ENCODE peak calls at places on chromosomes 7 and 10, in seven cellular contexts. P is heart left ventricle, M is neural progenitor cell, G is pancreas, I is fibroblast of villous mesenchyme, H is AG09309, O is HL-60. T is an unnamed sample.

GRCh38 chr10:50318129-50318528 is 66.8 kb upstream of the ASAH2 start:
- DNase-seq in P (no peak), O (no peak), M (no peak), H (no peak), I (no peak), G (no peak), T (no peak)

GRCh38 chr10:44310762-44311562 is 73.9 kb downstream of the CXCL12 start:
- DNase-seq in O (peak), P (peak), M (peak), I (peak), G (peak), H (no peak), T (peak)

GRCh38 chr10:124565565-124566221 is 104.1 kb downstream of the LHPP start:
- DNase-seq in M (peak), H (no peak), O (peak), I (no peak), G (peak), P (peak), T (no peak)

GRCh38 chr7:12647364-12648219 is 39.8 kb upstream of the ARL4A start:
- DNase-seq in O (no peak), P (no peak), M (no peak), H (no peak), I (peak), G (no peak), T (no peak)

GRCh38 chr10:98778277-98778759 is 331.6 kb upstream of the HPS1 start:
- DNase-seq in G (no peak), H (no peak), M (no peak), O (peak), I (no peak), P (no peak), T (no peak)

GRCh38 chr10:132879408-132880147 is 62.8 kb downstream of the CFAP46 start:
- DNase-seq in I (no peak), M (no peak), O (no peak), H (no peak), G (no peak), P (peak), T (no peak)

GRCh38 chr7:106419455-106420182 is 134.8 kb upstream of the NAMPT start:
- DNase-seq in I (no peak), H (no peak), O (no peak), G (no peak), M (no peak), P (no peak), T (no peak)

GRCh38 chr10:33952692-33953360 is 618.4 kb upstream of the NRP1 start:
- DNase-seq in P (no peak), H (no peak), O (no peak), G (no peak), I (peak), M (no peak), T (no peak)

GRCh38 chr7:80641548-80641947 is 3.1 kb downstream of the CD36 start:
- DNase-seq in O (no peak), H (no peak), M (no peak), G (no peak), P (no peak), I (peak), T (no peak)

GRCh38 chr10:60846173-60846572 is 67.9 kb downstream of the CDK1 start:
- DNase-seq in G (no peak), I (peak), H (no peak), P (no peak), M (no peak), O (no peak), T (no peak)

GRCh38 chr10:31864834-31865518 is 63.7 kb downstream of the ARHGAP12 start:
- DNase-seq in P (no peak), G (no peak), I (peak), O (no peak), H (no peak), M (peak), T (no peak)

GRCh38 chr7:103148131-103148993 is 537 bp downstream of the NAPEPLD start:
- DNase-seq in P (no peak), I (peak), H (no peak), O (no peak), G (no peak), M (no peak), T (no peak)

GRCh38 chr10:33772370-33773331 is 438.2 kb upstream of the NRP1 start:
- DNase-seq in O (peak), G (peak), I (no peak), H (no peak), P (no peak), M (peak), T (no peak)

GRCh38 chr7:33814958-33815735 is 90.2 kb upstream of the BMPER start:
- DNase-seq in G (no peak), P (no peak), H (no peak), O (no peak), M (no peak), I (peak), T (no peak)

GRCh38 chr7:33716581-33717477 is 188.5 kb upstream of the BMPER start:
- DNase-seq in P (no peak), M (peak), G (no peak), H (peak), I (peak), O (no peak), T (no peak)

GRCh38 chr10:79334573-79334972 is 12.7 kb upstream of the PPIF start:
- DNase-seq in M (no peak), G (no peak), I (no peak), P (no peak), O (no peak), H (no peak), T (no peak)

GRCh38 chr7:107643407-107643806 is 17.2 kb upstream of the SLC26A4 start:
- DNase-seq in I (peak), P (no peak), H (no peak), M (no peak), G (no peak), O (no peak), T (no peak)

GRCh38 chr7:40507166-40507565 is 372.4 kb downstream of the SUGCT start:
- DNase-seq in O (peak), I (no peak), G (no peak), M (no peak), P (no peak), H (no peak), T (no peak)

GRCh38 chr7:23783115-23783514 is 73.1 kb downstream of the STK31 start:
- DNase-seq in M (no peak), G (no peak), O (no peak), P (no peak), I (no peak), H (no peak), T (no peak)

GRCh38 chr7:149787428-149788299 is 14.3 kb upstream of the ZNF467 start:
- DNase-seq in H (no peak), I (no peak), O (peak), P (no peak), G (no peak), M (peak), T (no peak)
- TF ChIP-seq CTCF in H (no peak), I (peak), O (peak), P (peak), G (no peak), M (peak), T (peak)

GRCh38 chr10:64091889-64092288 is 570.7 kb downstream of the REEP3 start:
- DNase-seq in M (peak), I (no peak), P (no peak), G (no peak), H (no peak), O (no peak), T (no peak)
- TF ChIP-seq CTCF in M (peak), I (peak), P (peak), G (no peak), H (no peak), O (no peak), T (no peak)

GRCh38 chr7:66497346-66497745 is 131.3 kb upstream of the KCTD7 start:
- DNase-seq in M (no peak), O (no peak), I (no peak), H (no peak), P (no peak), G (no peak), T (no peak)

DNA sequence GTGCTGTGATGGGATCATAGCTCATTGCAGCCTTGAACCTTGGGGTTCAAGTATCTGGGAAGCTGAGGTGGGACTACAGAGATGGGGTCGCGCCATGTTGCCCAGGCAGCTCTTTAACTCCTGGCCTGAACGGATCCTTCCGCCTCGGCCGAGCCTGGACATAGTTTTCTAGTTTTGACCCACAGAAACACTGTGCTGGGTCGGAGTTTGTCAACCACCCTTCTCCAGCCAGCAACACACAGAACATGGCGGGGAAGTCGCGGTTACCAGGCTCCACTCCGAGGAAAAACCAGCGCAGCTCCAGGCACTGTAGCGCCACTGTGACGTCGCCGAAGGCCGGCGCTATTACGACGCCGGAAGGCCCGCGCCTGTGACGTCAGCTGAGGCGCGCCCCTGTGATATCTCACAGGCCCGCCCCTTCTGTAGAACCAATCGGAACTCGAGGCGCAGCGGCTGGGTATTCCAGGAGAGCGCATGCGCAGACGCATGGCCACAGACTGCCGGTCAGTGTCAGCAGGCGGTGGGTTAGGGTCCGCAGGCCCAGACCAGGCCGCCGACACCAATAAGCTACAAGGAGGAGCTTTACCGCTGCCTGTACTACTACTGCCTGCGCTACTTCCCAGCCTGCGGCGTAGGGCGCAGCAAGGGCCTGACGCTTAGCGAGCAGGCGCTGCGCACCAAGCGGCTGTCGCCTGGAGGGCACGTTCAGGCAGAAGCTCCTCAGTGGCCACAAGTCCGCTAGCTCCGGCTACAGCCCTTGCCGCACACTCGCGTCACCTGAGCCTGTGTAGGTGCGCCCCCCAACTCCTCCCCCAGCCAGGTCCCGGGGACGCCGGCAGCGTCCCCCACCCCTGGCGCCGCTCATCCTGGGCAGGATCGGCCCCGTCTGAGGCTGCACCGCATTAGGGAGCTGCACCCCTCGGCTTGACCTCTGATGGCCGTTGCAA is 135.2 kb upstream of the KCTD7 start:
- DNase-seq in H (peak), I (peak), O (peak), P (peak), M (peak), G (peak), T (peak)
- TF ChIP-seq CTCF in H (peak), I (peak), O (no peak), P (no peak), M (peak), G (no peak), T (peak)

GRCh38 chr10:77186936-77187335 is 450.7 kb downstream of the KCNMA1 start:
- DNase-seq in O (no peak), M (no peak), G (no peak), I (no peak), H (no peak), P (no peak), T (no peak)

GRCh38 chr10:77188000-77188395 is 449.6 kb downstream of the KCNMA1 start:
- DNase-seq in H (no peak), I (no peak), G (no peak), P (no peak), M (no peak), O (no peak), T (no peak)

GRCh38 chr10:77188511-77188910 is 449.1 kb downstream of the KCNMA1 start:
- DNase-seq in M (no peak), P (no peak), H (no peak), O (no peak), G (no peak), I (no peak), T (no peak)

GRCh38 chr10:77187376-77187999 is 450.1 kb downstream of the KCNMA1 start:
- DNase-seq in G (no peak), I (peak), O (no peak), P (no peak), H (no peak), M (no peak), T (no peak)

GRCh38 chr10:77185696-77186095 is 451.9 kb downstream of the KCNMA1 start:
- DNase-seq in M (no peak), H (no peak), P (no peak), O (no peak), G (no peak), I (no peak), T (no peak)
- TF ChIP-seq CTCF in M (no peak), H (no peak), P (no peak), O (no peak), G (no peak), I (no peak), T (no peak)